ENCODE peak calls at places on chromosomes 1 and 21, in nine cellular contexts. Y is CD8-positive, alpha-beta memory T cell; J is HFF-Myc; B is transverse colon; E is foreskin fibroblast; Z is AG04450; L is suprapubic skin; Q is fibroblast of lung; T is left lung. X is an unnamed sample.

GRCh38 chr1:43930168-43930948 is 3.2 kb upstream of the ARTN start:
- DNase-seq in L (no peak), Z (no peak), Y (no peak), T (no peak), Q (no peak), J (no peak), B (peak), E (no peak), X (no peak)

GRCh38 chr1:111541721-111542120 is 38.3 kb upstream of the ADORA3 start:
- DNase-seq in T (no peak), Q (peak), E (peak), Y (no peak), Z (no peak), J (no peak), B (no peak), L (no peak), X (peak)

GRCh38 chr21:43752758-43753438 is 23.2 kb downstream of the CSTB start:
- DNase-seq in Q (no peak), T (no peak), Y (no peak), E (no peak), B (no peak), J (no peak), L (no peak), Z (no peak), X (no peak)

GRCh38 chr1:70718086-70718630 is 307.1 kb downstream of the CTH start:
- DNase-seq in Q (no peak), L (no peak), B (no peak), T (no peak), Z (no peak), J (no peak), Y (no peak), E (no peak), X (no peak)

GRCh38 chr1:206693592-206693991 is 8.9 kb downstream of the MAPKAPK2 start:
- DNase-seq in T (no peak), B (no peak), J (no peak), Q (peak), Z (no peak), Y (no peak), L (no peak), E (no peak), X (no peak)

GRCh38 chr1:109805486-109806180 is 41.9 kb upstream of the EPS8L3 start:
- DNase-seq in T (no peak), Z (no peak), L (no peak), J (no peak), Y (no peak), B (peak), Q (peak), E (peak), X (no peak)

GRCh38 chr1:19903621-19904020 is 19.8 kb downstream of the PLA2G2E start:
- DNase-seq in Q (peak), Y (no peak), J (no peak), L (no peak), T (no peak), Z (no peak), B (no peak), E (no peak), X (no peak)

GRCh38 chr1:59879556-59879955 is 47.0 kb downstream of the CYP2J2 start:
- DNase-seq in T (no peak), Z (peak), B (peak), L (no peak), Y (peak), Q (peak), J (peak), E (peak), X (peak)

GRCh38 chr1:7456683-7457082 is 314.4 kb upstream of the VAMP3 start:
- DNase-seq in Q (no peak), Y (no peak), E (no peak), L (no peak), T (no peak), J (no peak), B (no peak), Z (no peak), X (no peak)

GRCh38 chr1:87683557-87683956 is 354.9 kb downstream of the LMO4 start:
- DNase-seq in Q (no peak), J (no peak), B (no peak), Y (no peak), L (no peak), E (no peak), Z (no peak), T (no peak), X (no peak)

GRCh38 chr1:94708299-94708685 is 111.9 kb upstream of the SLC44A3 start:
- DNase-seq in Y (no peak), J (no peak), B (no peak), L (no peak), E (no peak), Q (no peak), Z (no peak), T (no peak), X (no peak)

GRCh38 chr1:203839081-203839480 is 22.3 kb upstream of the SNRPE start:
- DNase-seq in J (no peak), Z (peak), Q (peak), Y (no peak), L (no peak), T (no peak), E (peak), B (no peak), X (no peak)

GRCh38 chr1:162389971-162390370 is 8.4 kb downstream of the C1orf226 start:
- DNase-seq in Y (no peak), E (no peak), J (no peak), B (no peak), L (no peak), Z (no peak), T (no peak), Q (peak), X (no peak)

GRCh38 chr1:108590947-108591346 is 31.0 kb downstream of the EEIG2 start:
- DNase-seq in L (no peak), Z (peak), E (peak), J (peak), Y (peak), T (no peak), B (no peak), Q (peak), X (peak)

GRCh38 chr1:54569339-54569738 is 21.3 kb downstream of the ACOT11 start:
- DNase-seq in B (no peak), E (peak), T (peak), J (no peak), Q (peak), Z (no peak), Y (no peak), L (no peak), X (no peak)

GRCh38 chr1:8134546-8135235 is 108.6 kb upstream of the ERRFI1 start:
- DNase-seq in L (no peak), J (no peak), T (no peak), Z (no peak), B (no peak), Q (peak), Y (no peak), E (peak), X (no peak)

GRCh38 chr21:41972511-41973205 is 18.8 kb upstream of the C2CD2 start:
- DNase-seq in Q (no peak), T (peak), E (no peak), L (no peak), Z (no peak), J (no peak), B (no peak), Y (no peak), X (no peak)

GRCh38 chr1:14366361-14367018 is 232.0 kb upstream of the KAZN start:
- DNase-seq in J (no peak), T (peak), B (no peak), E (peak), Y (no peak), L (no peak), Z (no peak), Q (peak), X (no peak)

GRCh38 chr1:241086686-241087085 is 270.3 kb downstream of the RGS7 start:
- DNase-seq in B (no peak), T (no peak), Y (no peak), Q (no peak), Z (no peak), J (no peak), L (no peak), E (no peak), X (no peak)

GRCh38 chr1:109822749-109823542 is 59.2 kb upstream of the EPS8L3 start:
- DNase-seq in T (no peak), Y (no peak), Z (no peak), B (no peak), E (no peak), L (no peak), J (no peak), Q (no peak), X (no peak)

GRCh38 chr1:40796939-40797667 is 13.5 kb downstream of the KCNQ4 start:
- DNase-seq in Y (no peak), Q (peak), B (no peak), T (peak), L (no peak), E (peak), J (no peak), Z (no peak), X (no peak)

GRCh38 chr1:89699451-89699986 is 66.6 kb downstream of the LRRC8C start:
- DNase-seq in E (no peak), T (no peak), Y (no peak), J (no peak), B (no peak), Q (no peak), L (no peak), Z (no peak), X (no peak)

GRCh38 chr1:247966520-247967204 is 1.6 kb downstream of the OR2AK2 start:
- DNase-seq in B (no peak), T (no peak), Z (no peak), L (no peak), E (no peak), Q (no peak), J (no peak), Y (no peak), X (no peak)

GRCh38 chr21:41358193-41359166 is 3.3 kb upstream of the MX2 start:
- DNase-seq in J (no peak), Y (no peak), B (no peak), L (no peak), E (no peak), Z (no peak), T (no peak), Q (no peak), X (no peak)

GRCh38 chr1:48344373-48344772 is 121.9 kb downstream of the SLC5A9 start:
- DNase-seq in B (no peak), L (no peak), Y (no peak), E (no peak), T (no peak), Z (no peak), J (no peak), Q (no peak), X (no peak)

GRCh38 chr1:94819945-94820746 is at the start of gene SLC44A3:
- DNase-seq in E (peak), Y (no peak), L (no peak), T (peak), J (no peak), B (peak), Q (peak), Z (no peak), X (no peak)

DNA sequence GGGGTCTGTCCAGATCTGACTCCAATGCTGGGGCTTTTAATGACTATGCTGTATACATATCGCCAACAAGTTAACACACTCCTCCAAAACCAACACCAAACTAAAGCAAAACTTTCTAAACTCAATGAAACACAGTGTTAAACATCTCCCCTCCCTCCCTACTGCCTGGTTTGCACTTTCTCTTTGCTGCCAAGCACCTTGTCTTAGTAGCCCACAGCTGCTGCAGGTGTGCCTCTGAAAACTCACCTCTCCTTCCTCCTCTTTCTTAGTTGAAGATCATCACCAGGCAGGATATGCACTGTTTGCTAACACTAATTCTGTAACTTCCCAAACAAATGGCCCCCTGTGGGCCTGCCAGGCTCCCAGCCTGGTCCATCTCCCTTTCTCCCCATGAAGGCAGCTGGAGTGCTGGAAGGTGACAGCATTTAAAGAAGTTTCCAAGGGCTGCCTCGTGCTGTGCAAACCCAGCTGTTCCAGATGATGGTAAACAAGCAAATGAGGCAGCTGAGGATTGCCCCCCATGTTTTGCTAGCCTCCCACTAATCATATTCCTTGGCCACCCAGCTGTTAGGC is 213.7 kb downstream of the ASTN1 start:
- DNase-seq in L (no peak), T (no peak), B (no peak), Q (no peak), E (no peak), Z (no peak), Y (no peak), J (no peak), X (no peak)
- H3K4me3 ChIP-seq in L (no peak), T (no peak), B (no peak), Q (no peak), E (no peak), Z (no peak), Y (no peak), J (no peak), X (no peak)

GRCh38 chr1:25618433-25618808 is 1.8 kb downstream of the MAN1C1 start:
- DNase-seq in T (no peak), J (no peak), Q (no peak), Y (no peak), L (no peak), E (no peak), Z (no peak), B (no peak), X (no peak)

GRCh38 chr1:25616080-25616931 is at the start of gene MAN1C1:
- DNase-seq in J (peak), B (peak), E (peak), T (peak), Z (peak), Y (peak), L (peak), Q (peak), X (no peak)

GRCh38 chr1:25617626-25618432 is 1.2 kb downstream of the MAN1C1 start:
- DNase-seq in B (no peak), Y (no peak), J (no peak), Q (no peak), L (peak), T (peak), Z (no peak), E (no peak), X (no peak)

GRCh38 chr1:25615563-25616079 is 970 bp upstream of the MAN1C1 start:
- DNase-seq in J (no peak), E (peak), Z (no peak), Q (no peak), B (no peak), T (no peak), L (no peak), Y (no peak), X (no peak)

DNA sequence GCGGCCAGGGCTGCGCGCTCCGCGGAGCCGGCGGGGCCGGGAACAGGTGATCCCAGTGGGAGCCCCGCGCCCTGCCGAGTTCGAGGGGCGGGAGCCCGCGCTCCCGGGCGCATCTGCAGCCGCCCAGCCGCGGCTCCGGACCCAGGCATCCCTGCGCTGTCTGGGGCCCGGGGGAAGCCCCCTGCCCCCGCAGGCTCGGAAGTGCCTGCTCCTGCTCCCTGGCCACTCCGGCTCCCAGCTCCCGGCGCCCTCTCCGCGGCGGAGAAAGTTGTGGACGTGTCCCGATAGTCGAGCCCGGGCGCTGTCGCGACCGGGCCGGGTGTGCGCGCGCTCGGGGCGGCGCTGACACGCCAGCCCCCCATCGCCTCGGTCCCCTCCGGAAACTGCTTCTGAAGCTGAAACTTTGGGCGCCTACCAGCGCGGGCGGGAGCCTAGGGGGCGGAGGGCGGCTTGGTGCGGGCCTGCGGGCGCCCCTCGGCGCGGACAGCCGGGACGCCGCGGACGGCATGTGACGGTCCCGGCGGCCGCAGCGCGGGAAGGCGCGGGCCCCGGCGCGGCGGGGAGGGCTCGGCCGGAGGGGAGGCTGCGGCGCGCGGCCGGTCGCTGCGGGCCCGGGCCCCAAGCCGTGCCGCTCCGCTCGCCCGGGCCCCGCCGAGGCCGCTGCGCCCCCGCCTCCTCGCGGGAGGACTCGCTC is 488 bp downstream of the MAN1C1 start:
- DNase-seq in Z (no peak), Y (peak), B (no peak), T (no peak), L (peak), Q (no peak), E (no peak), J (no peak), X (no peak)
- H3K4me3 ChIP-seq in Z (peak), Y (peak), B (peak), T (peak), L (peak), Q (no peak), E (peak), J (peak), X (peak)

DNA sequence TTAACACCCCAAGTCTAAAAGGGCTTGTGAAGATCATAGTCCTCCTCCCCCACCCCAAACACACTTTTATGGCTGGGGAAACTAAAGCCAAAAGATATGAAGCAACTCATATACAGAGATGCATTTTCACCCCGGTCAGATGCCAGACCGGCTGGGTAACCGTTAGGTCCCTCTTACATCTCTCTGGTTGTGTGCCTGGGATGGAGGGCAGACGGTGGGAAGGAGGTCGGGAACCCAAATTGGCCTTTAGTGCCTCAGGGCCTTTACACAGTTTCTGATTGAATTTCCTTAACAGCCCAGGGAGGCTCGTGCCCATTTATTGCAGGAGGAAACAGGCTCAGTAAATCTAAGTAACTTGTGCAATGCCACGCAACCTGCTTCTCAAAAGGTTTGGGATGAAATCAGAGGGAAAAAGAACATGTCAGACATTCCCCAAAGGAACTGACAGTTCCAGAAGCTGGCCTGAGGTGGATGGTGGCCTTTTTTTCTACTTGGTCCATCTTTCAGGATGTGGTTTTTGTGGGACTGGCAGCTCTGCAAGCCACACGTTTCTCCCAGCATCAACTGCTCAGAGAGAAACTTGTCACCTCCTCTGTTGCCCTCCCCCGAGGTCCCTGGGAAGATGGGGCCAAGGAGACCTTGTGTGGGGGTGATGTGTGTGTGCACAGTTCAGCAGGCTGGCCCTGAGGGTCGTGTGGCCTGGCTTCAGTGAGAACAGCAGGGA is 2.3 kb upstream of the DHRS3 start:
- DNase-seq in Y (no peak), Z (no peak), J (no peak), L (no peak), Q (peak), B (no peak), E (no peak), T (no peak), X (no peak)
- H3K4me3 ChIP-seq in Y (no peak), Z (no peak), J (no peak), L (peak), Q (no peak), B (no peak), E (peak), T (no peak), X (no peak)

GRCh38 chr1:62371375-62371774 is 52.1 kb upstream of the KANK4 start:
- DNase-seq in T (no peak), E (no peak), L (no peak), Q (no peak), Y (no peak), J (no peak), B (no peak), Z (no peak), X (no peak)
- H3K4me3 ChIP-seq in T (no peak), E (no peak), L (no peak), Q (no peak), Y (no peak), J (no peak), B (no peak), Z (no peak), X (no peak)

GRCh38 chr1:2302292-2302925 is 74.3 kb downstream of the SKI start:
- DNase-seq in T (no peak), E (no peak), Z (no peak), J (no peak), L (no peak), Y (no peak), B (no peak), Q (no peak), X (no peak)

GRCh38 chr1:2300004-2300771 is 72.1 kb downstream of the SKI start:
- DNase-seq in L (no peak), Y (peak), J (no peak), Z (no peak), E (no peak), B (peak), Q (no peak), T (no peak), X (no peak)

GRCh38 chr1:2300851-2301606 is 72.9 kb downstream of the SKI start:
- DNase-seq in E (peak), B (peak), Q (peak), Y (peak), T (peak), J (no peak), L (no peak), Z (no peak), X (no peak)

GRCh38 chr1:2303016-2303775 is 75.1 kb downstream of the SKI start:
- DNase-seq in L (no peak), B (no peak), Y (no peak), T (no peak), E (no peak), J (no peak), Q (no peak), Z (no peak), X (no peak)

DNA sequence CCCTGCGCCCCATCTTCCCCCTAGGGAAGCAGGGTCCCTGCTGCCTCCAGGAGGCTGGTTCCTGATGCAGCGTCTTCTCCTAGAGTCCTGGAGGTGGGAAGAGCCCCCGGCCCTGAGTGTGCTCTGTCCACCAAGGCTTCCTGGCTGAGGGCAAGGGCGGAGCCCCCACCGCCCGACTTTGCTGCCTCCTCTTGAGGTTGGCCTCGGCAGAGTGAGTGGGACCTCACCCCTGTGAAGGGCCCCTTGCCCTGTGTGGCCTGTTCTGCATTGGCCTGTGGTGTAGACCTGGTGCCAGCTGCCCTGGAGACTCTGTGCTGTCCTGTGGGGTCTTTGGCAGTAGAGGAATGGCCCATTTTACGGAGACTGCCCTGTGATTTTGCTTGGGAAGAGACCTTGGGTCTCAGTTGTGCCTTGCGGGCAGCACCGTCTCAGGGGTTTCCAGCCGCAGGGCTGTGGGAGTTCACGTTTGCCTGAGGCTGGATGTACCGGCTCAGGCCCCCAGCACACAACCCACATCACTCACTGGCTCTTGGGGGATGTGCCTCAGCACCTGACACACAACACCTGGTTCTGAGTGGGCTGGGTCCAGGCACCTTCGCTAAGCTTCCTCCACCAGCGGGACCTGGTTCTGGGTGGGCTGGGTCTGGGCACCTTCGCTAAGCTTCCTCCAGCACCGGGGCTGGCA is 73.6 kb downstream of the SKI start:
- DNase-seq in Q (no peak), B (no peak), L (no peak), T (no peak), J (no peak), E (no peak), Y (no peak), Z (no peak), X (no peak)
- H3K4me3 ChIP-seq in Q (no peak), B (no peak), L (peak), T (no peak), J (no peak), E (no peak), Y (peak), Z (no peak), X (no peak)